ENCODE peak calls at places on chromosomes 1 and 21, in seven cellular contexts. V, A, Y, J, Q, C and G are unnamed samples.

GRCh38 chr1:89698624-89699023 is 65.7 kb downstream of the LRRC8C start:
- DNase-seq in J (no peak), C (no peak), Y (no peak), Q (no peak), V (no peak), A (no peak), G (no peak)

GRCh38 chr1:86741947-86742572 is 37.7 kb downstream of the SH3GLB1 start:
- DNase-seq in A (no peak), Q (peak; percentile 51), J (peak; percentile 28), Y (peak; percentile 39), C (no peak), V (peak; percentile 11), G (peak; percentile 24)

GRCh38 chr1:154837034-154837678 is 32.9 kb downstream of the KCNN3 start:
- DNase-seq in V (no peak), A (no peak), J (no peak), Q (no peak), Y (no peak), C (no peak), G (no peak)

GRCh38 chr1:24600551-24600950 is 42.6 kb upstream of the SRRM1 start:
- DNase-seq in J (no peak), Y (no peak), C (no peak), A (no peak), Q (no peak), V (no peak), G (peak; percentile 95)

GRCh38 chr21:15943009-15943666 is 213.4 kb downstream of the USP25 start:
- DNase-seq in Y (peak; percentile 4), V (no peak), Q (no peak), C (no peak), A (no peak), J (no peak), G (no peak)

GRCh38 chr1:8560035-8560434 is 242.1 kb downstream of the SLC45A1 start:
- DNase-seq in V (no peak), Y (no peak), A (no peak), C (no peak), J (no peak), Q (no peak), G (no peak)

GRCh38 chr1:16215882-16216753 is 3.7 kb upstream of the ARHGEF19 start:
- DNase-seq in Q (peak; percentile 90), C (peak; percentile 97), Y (peak; percentile 69), V (peak; percentile 93), J (peak; percentile 99), A (peak; percentile 99), G (peak; percentile 70)

GRCh38 chr1:167128261-167129227 is 34.7 kb downstream of the STYXL2 start:
- DNase-seq in J (no peak), A (no peak), Q (no peak), V (no peak), Y (no peak), C (peak; percentile 20), G (peak; percentile 33)

GRCh38 chr21:38175321-38175720 is 81.5 kb upstream of the KCNJ15 start:
- DNase-seq in A (no peak), V (no peak), C (no peak), Y (no peak), Q (no peak), J (no peak), G (no peak)

GRCh38 chr1:26283871-26284596 is 4.1 kb downstream of the SH3BGRL3 start:
- DNase-seq in V (no peak), J (no peak), C (no peak), Q (no peak), Y (no peak), A (peak; percentile 25), G (no peak)

GRCh38 chr1:113676524-113676923 is 82.8 kb downstream of the PHTF1 start:
- DNase-seq in C (no peak), Q (no peak), A (no peak), Y (no peak), V (no peak), J (no peak), G (no peak)

GRCh38 chr1:113021430-113022085 is 51.4 kb upstream of the LRIG2 start:
- DNase-seq in A (no peak), C (no peak), Y (no peak), V (no peak), Q (no peak), J (no peak), G (no peak)

GRCh38 chr1:20336105-20336605 is 45.5 kb downstream of the VWA5B1 start:
- DNase-seq in V (no peak), J (no peak), Y (no peak), C (no peak), A (no peak), Q (no peak), G (no peak)

GRCh38 chr21:34092241-34092921 is 19.0 kb downstream of the MRPS6 start:
- DNase-seq in C (no peak), Y (no peak), V (no peak), J (no peak), Q (no peak), A (no peak), G (no peak)

GRCh38 chr1:29875557-29876028 is 639.3 kb downstream of the PTPRU start:
- DNase-seq in J (peak; percentile 68), Y (no peak), A (no peak), V (no peak), Q (no peak), C (no peak), G (no peak)

GRCh38 chr21:32726742-32727477 is 903 bp downstream of the SYNJ1 start:
- DNase-seq in Q (peak; percentile 47), J (peak; percentile 38), V (peak; percentile 30), C (no peak), Y (peak; percentile 18), A (no peak), G (peak; percentile 20)
- H4K8ac ChIP-seq in Q (no peak overlapping the region), J (no peak overlapping the region), V (no peak overlapping the region), C (no peak overlapping the region), Y (no peak overlapping the region), A (no peak overlapping the region), G (peak overlapping the region; percentile 72)

GRCh38 chr1:36597514-36597913 is 114.8 kb upstream of the CSF3R start:
- DNase-seq in A (no peak), J (no peak), V (no peak), Q (no peak), Y (no peak), C (no peak), G (no peak)
- H3K27ac ChIP-seq in A (no peak overlapping the region), J (no peak overlapping the region), V (no peak overlapping the region), Q (no peak overlapping the region), Y (no peak overlapping the region), C (no peak overlapping the region), G (no peak overlapping the region)

GRCh38 chr1:84688461-84689061 is 1.7 kb downstream of the SSX2IP start:
- DNase-seq in Y (no peak), J (no peak), C (no peak), Q (peak; percentile 18), V (no peak), A (no peak), G (no peak)
- H4K8ac ChIP-seq in Y (no peak overlapping the region), J (no peak overlapping the region), C (no peak overlapping the region), Q (no peak overlapping the region), V (no peak overlapping the region), A (no peak overlapping the region), G (no peak overlapping the region)

GRCh38 chr1:162823771-162824525 is 33.4 kb downstream of the HSD17B7 start:
- DNase-seq in A (no peak), Q (no peak), C (no peak), V (no peak), Y (no peak), J (peak; percentile 73), G (peak; percentile 61)
- H3K27ac ChIP-seq in A (no peak overlapping the region), Q (no peak overlapping the region), C (no peak overlapping the region), V (no peak overlapping the region), Y (no peak overlapping the region), J (no peak overlapping the region), G (no peak overlapping the region)

DNA sequence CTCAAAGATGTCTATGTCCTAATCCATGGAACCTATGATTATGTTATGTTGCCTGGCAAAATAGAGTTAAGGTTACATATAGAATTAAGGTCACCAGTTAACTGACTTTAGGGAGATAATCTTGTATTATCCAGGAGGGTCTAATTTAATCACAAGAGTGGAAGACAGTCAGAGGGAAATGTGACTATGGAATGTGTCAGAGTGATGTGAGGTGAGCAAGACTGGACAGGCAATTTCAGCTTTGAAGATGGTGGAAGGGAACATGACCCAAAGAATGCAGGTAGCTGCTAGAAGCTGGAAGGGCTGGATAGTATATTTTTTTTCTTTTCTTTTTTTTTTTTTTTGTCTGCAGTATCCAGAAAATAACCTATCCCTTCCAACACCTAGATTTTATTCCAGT is 241.7 kb upstream of the NEGR1 start:
- DNase-seq in A (no peak), V (no peak), Y (no peak), C (no peak), Q (no peak), J (no peak), G (no peak)
- H4K8ac ChIP-seq in A (no peak overlapping the region), V (no peak overlapping the region), Y (no peak overlapping the region), C (no peak overlapping the region), Q (no peak overlapping the region), J (no peak overlapping the region), G (no peak overlapping the region)

DNA sequence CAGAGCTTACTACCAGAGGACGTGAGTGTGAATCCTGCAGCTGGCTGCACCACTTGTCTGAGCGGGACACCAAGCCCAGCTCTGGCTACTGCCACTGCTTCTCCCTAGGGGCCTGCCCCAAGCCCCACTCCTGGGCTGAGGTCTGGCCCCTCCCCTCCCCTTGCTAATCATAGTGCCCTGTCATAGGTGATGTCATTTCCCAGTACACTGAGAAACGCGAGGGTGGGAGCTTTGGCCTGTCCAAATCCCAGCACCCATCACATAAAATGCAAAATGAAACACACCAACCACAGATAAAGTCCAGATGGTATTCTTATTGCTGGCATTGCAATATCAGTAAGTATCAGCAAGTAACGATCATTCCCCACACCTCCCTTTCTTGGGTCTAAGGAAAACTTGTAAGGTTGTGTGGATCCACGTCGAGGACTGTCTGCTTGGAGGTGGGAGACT is 77.7 kb downstream of the TOMM20 start:
- DNase-seq in V (no peak), C (no peak), A (peak; percentile 54), Y (peak; percentile 84), Q (peak; percentile 73), J (peak; percentile 62), G (peak; percentile 43)
- H3K27ac ChIP-seq in V (no peak overlapping the region), C (no peak overlapping the region), A (no peak overlapping the region), Y (no peak overlapping the region), Q (no peak overlapping the region), J (no peak overlapping the region), G (no peak overlapping the region)

GRCh38 chr1:117634631-117635030 is 28.8 kb downstream of the TENT5C start:
- DNase-seq in J (no peak), C (no peak), Q (no peak), A (no peak), V (no peak), Y (no peak), G (no peak)
- H4K8ac ChIP-seq in J (no peak overlapping the region), C (no peak overlapping the region), Q (no peak overlapping the region), A (no peak overlapping the region), V (no peak overlapping the region), Y (no peak overlapping the region), G (no peak overlapping the region)

GRCh38 chr21:29338256-29338655 is 39.5 kb downstream of the BACH1 start:
- DNase-seq in J (no peak), V (no peak), Q (no peak), C (no peak), A (no peak), Y (no peak), G (no peak)

GRCh38 chr21:29346281-29346680 is 47.6 kb downstream of the BACH1 start:
- DNase-seq in A (no peak), V (no peak), Y (no peak), J (no peak), Q (no peak), C (no peak), G (no peak)

GRCh38 chr21:29343517-29343916 is 44.8 kb downstream of the BACH1 start:
- DNase-seq in V (no peak), J (no peak), A (no peak), C (no peak), Y (peak; percentile 94), Q (peak; percentile 78), G (peak; percentile 73)

GRCh38 chr21:29340228-29340627 is 41.5 kb downstream of the BACH1 start:
- DNase-seq in Y (peak; percentile 55), Q (no peak), A (no peak), C (no peak), V (no peak), J (no peak), G (no peak)

GRCh38 chr21:29342394-29342957 is 43.8 kb downstream of the BACH1 start:
- DNase-seq in C (no peak), Y (peak; percentile 99), V (no peak), Q (peak; percentile 84), J (no peak), A (no peak), G (peak; percentile 45)
- H3K27ac ChIP-seq in C (no peak overlapping the region), Y (peak overlapping the region; percentile 68), V (no peak overlapping the region), Q (peak overlapping the region; percentile 82), J (no peak overlapping the region), A (no peak overlapping the region), G (peak overlapping the region; percentile 21)